ENCODE peak calls at places on chromosomes 1 and 21, in five cellular contexts. One of them, this sample, is unnamed.

GRCh38 chr1:180170569-180170968 is 15.9 kb downstream of the QSOX1 start:
- DNase-seq in cardiac muscle cell: no peak
- DNase-seq in bronchial epithelial cell: peak; percentile 82
- DNase-seq in fibroblast of mammary gland: no peak
- DNase-seq in pancreas: no peak
- DNase-seq in this sample: no peak

GRCh38 chr1:227390525-227390924 is 72.2 kb upstream of the CDC42BPA start:
- DNase-seq in cardiac muscle cell: no peak
- DNase-seq in bronchial epithelial cell: no peak
- DNase-seq in fibroblast of mammary gland: no peak
- DNase-seq in pancreas: no peak
- DNase-seq in this sample: no peak

GRCh38 chr1:184489908-184490307 is 103.1 kb downstream of the C1orf21 start:
- DNase-seq in cardiac muscle cell: no peak
- DNase-seq in bronchial epithelial cell: no peak
- DNase-seq in fibroblast of mammary gland: no peak
- DNase-seq in pancreas: no peak
- DNase-seq in this sample: no peak

GRCh38 chr21:45590246-45590725 is 48.0 kb upstream of the SLC19A1 start:
- DNase-seq in cardiac muscle cell: peak; percentile 62
- DNase-seq in bronchial epithelial cell: no peak
- DNase-seq in fibroblast of mammary gland: peak; percentile 61
- DNase-seq in pancreas: peak; percentile 61
- DNase-seq in this sample: peak; percentile 74

GRCh38 chr1:55718758-55719671 is 503.9 kb upstream of the USP24 start:
- DNase-seq in cardiac muscle cell: peak; percentile 23
- DNase-seq in bronchial epithelial cell: peak; percentile 81
- DNase-seq in fibroblast of mammary gland: peak; percentile 100
- DNase-seq in pancreas: peak; percentile 7
- DNase-seq in this sample: no peak

GRCh38 chr21:32132911-32133310 is 145.9 kb downstream of the MIS18A start:
- DNase-seq in cardiac muscle cell: no peak
- DNase-seq in bronchial epithelial cell: no peak
- DNase-seq in fibroblast of mammary gland: no peak
- DNase-seq in pancreas: no peak
- DNase-seq in this sample: no peak

GRCh38 chr1:221201773-221202172 is 322.5 kb downstream of the HLX start:
- DNase-seq in cardiac muscle cell: no peak
- DNase-seq in bronchial epithelial cell: no peak
- DNase-seq in fibroblast of mammary gland: no peak
- DNase-seq in pancreas: no peak
- DNase-seq in this sample: no peak

GRCh38 chr1:169309178-169310166 is 58.1 kb downstream of the NME7 start:
- DNase-seq in cardiac muscle cell: no peak
- DNase-seq in bronchial epithelial cell: no peak
- DNase-seq in fibroblast of mammary gland: no peak
- DNase-seq in pancreas: no peak
- DNase-seq in this sample: no peak

GRCh38 chr1:63261736-63262142 is 60.6 kb upstream of the FOXD3 start:
- DNase-seq in cardiac muscle cell: no peak
- DNase-seq in bronchial epithelial cell: no peak
- DNase-seq in fibroblast of mammary gland: peak; percentile 42
- DNase-seq in pancreas: no peak
- DNase-seq in this sample: no peak

GRCh38 chr21:28336299-28336698 is 656.4 kb downstream of the LTN1 start:
- DNase-seq in cardiac muscle cell: peak; percentile 74
- DNase-seq in bronchial epithelial cell: peak; percentile 67
- DNase-seq in fibroblast of mammary gland: peak; percentile 94
- DNase-seq in pancreas: peak; percentile 46
- DNase-seq in this sample: no peak

GRCh38 chr1:55476445-55477015 is 261.4 kb upstream of the USP24 start:
- DNase-seq in cardiac muscle cell: no peak
- DNase-seq in bronchial epithelial cell: no peak
- DNase-seq in fibroblast of mammary gland: peak; percentile 54
- DNase-seq in pancreas: no peak
- DNase-seq in this sample: no peak

GRCh38 chr1:223739366-223740057 is 27.2 kb downstream of the CAPN2 start:
- DNase-seq in cardiac muscle cell: no peak
- DNase-seq in bronchial epithelial cell: peak; percentile 67
- DNase-seq in fibroblast of mammary gland: no peak
- DNase-seq in pancreas: no peak
- DNase-seq in this sample: no peak

GRCh38 chr1:62891961-62892562 is 108.1 kb downstream of the ATG4C start:
- DNase-seq in cardiac muscle cell: no peak
- DNase-seq in bronchial epithelial cell: peak; percentile 11
- DNase-seq in fibroblast of mammary gland: peak; percentile 2
- DNase-seq in pancreas: no peak
- DNase-seq in this sample: no peak

GRCh38 chr1:241789061-241789460 is 58.9 kb upstream of the EXO1 start:
- DNase-seq in cardiac muscle cell: no peak
- DNase-seq in bronchial epithelial cell: no peak
- DNase-seq in fibroblast of mammary gland: no peak
- DNase-seq in pancreas: no peak
- DNase-seq in this sample: no peak

GRCh38 chr21:29465528-29465927 is 166.8 kb downstream of the BACH1 start:
- DNase-seq in cardiac muscle cell: no peak
- DNase-seq in bronchial epithelial cell: no peak
- DNase-seq in fibroblast of mammary gland: no peak
- DNase-seq in pancreas: no peak
- DNase-seq in this sample: no peak

GRCh38 chr1:66251521-66251920 is 282.4 kb upstream of the SGIP1 start:
- DNase-seq in cardiac muscle cell: peak; percentile 17
- DNase-seq in bronchial epithelial cell: peak; percentile 42
- DNase-seq in fibroblast of mammary gland: peak; percentile 14
- DNase-seq in pancreas: no peak
- DNase-seq in this sample: no peak

GRCh38 chr1:168621356-168621755 is 45.0 kb downstream of the XCL1 start:
- DNase-seq in cardiac muscle cell: peak; percentile 60
- DNase-seq in bronchial epithelial cell: no peak
- DNase-seq in fibroblast of mammary gland: no peak
- DNase-seq in pancreas: no peak
- DNase-seq in this sample: no peak

GRCh38 chr1:52152572-52152971 is 10.7 kb downstream of the ZFYVE9 start:
- DNase-seq in cardiac muscle cell: no peak
- DNase-seq in bronchial epithelial cell: no peak
- DNase-seq in fibroblast of mammary gland: no peak
- DNase-seq in pancreas: no peak
- DNase-seq in this sample: no peak

GRCh38 chr1:245807306-245807705 is 652.5 kb downstream of the KIF26B start:
- DNase-seq in cardiac muscle cell: no peak
- DNase-seq in bronchial epithelial cell: no peak
- DNase-seq in fibroblast of mammary gland: no peak
- DNase-seq in pancreas: no peak
- DNase-seq in this sample: no peak

GRCh38 chr1:183881387-183882084 is 76.6 kb downstream of the RGL1 start:
- DNase-seq in cardiac muscle cell: peak; percentile 65
- DNase-seq in bronchial epithelial cell: peak; percentile 84
- DNase-seq in fibroblast of mammary gland: peak; percentile 72
- DNase-seq in pancreas: peak; percentile 68
- DNase-seq in this sample: peak; percentile 15

GRCh38 chr21:44449473-44450363 is 5.6 kb upstream of the LRRC3 start:
- DNase-seq in cardiac muscle cell: no peak
- DNase-seq in bronchial epithelial cell: no peak
- DNase-seq in fibroblast of mammary gland: no peak
- DNase-seq in pancreas: no peak
- DNase-seq in this sample: peak; percentile 2

GRCh38 chr1:154776339-154776605 is 93.8 kb downstream of the KCNN3 start:
- DNase-seq in cardiac muscle cell: no peak
- DNase-seq in bronchial epithelial cell: no peak
- DNase-seq in fibroblast of mammary gland: no peak
- DNase-seq in pancreas: no peak
- DNase-seq in this sample: no peak

GRCh38 chr1:53583021-53583902 is 124.1 kb downstream of the DMRTB1 start:
- DNase-seq in cardiac muscle cell: no peak
- DNase-seq in bronchial epithelial cell: no peak
- DNase-seq in fibroblast of mammary gland: peak; percentile 66
- DNase-seq in pancreas: no peak
- DNase-seq in this sample: no peak

GRCh38 chr1:204410764-204411450 is 710 bp downstream of the PPP1R15B start:
- DNase-seq in cardiac muscle cell: peak; percentile 60
- DNase-seq in bronchial epithelial cell: peak; percentile 26
- DNase-seq in fibroblast of mammary gland: peak; percentile 38
- DNase-seq in pancreas: peak; percentile 61
- DNase-seq in this sample: peak; percentile 64

GRCh38 chr1:83857108-83857507 is 141.8 kb downstream of the TTLL7 start:
- DNase-seq in cardiac muscle cell: peak; percentile 30
- DNase-seq in bronchial epithelial cell: peak; percentile 25
- DNase-seq in fibroblast of mammary gland: peak; percentile 60
- DNase-seq in pancreas: no peak
- DNase-seq in this sample: no peak
- TF ChIP-seq CTCF in cardiac muscle cell: peak; percentile 14
- TF ChIP-seq CTCF in bronchial epithelial cell: no peak
- TF ChIP-seq CTCF in fibroblast of mammary gland: peak; percentile 35
- TF ChIP-seq CTCF in pancreas: peak; percentile 19
- TF ChIP-seq CTCF in this sample: no peak

DNA sequence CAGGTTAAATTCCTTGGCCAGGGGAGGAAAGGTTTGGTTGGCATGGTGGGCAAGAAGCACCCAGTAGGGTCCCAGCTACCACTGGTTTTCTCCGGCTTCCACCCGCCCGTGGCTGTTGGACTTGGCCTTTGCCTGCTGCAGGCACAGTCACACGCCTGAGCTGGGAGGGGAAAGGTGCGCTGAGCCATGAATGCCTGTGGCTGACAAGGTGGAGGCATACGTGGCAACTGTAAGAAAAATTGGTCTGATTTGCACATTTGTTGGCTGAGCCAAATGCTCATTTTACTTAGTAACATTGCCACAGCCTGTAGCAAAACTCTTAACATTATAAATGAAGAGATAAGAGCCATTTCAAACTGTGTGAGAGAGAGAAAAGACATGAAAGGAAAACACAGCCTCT is 191.6 kb downstream of the PTPRC start:
- DNase-seq in cardiac muscle cell: no peak
- DNase-seq in bronchial epithelial cell: no peak
- DNase-seq in fibroblast of mammary gland: no peak
- DNase-seq in pancreas: no peak
- DNase-seq in this sample: no peak
- TF ChIP-seq CTCF in cardiac muscle cell: no peak
- TF ChIP-seq CTCF in bronchial epithelial cell: no peak
- TF ChIP-seq CTCF in fibroblast of mammary gland: no peak
- TF ChIP-seq CTCF in pancreas: no peak
- TF ChIP-seq CTCF in this sample: no peak

GRCh38 chr1:6536291-6536690 is 18.0 kb downstream of the NOL9 start:
- DNase-seq in cardiac muscle cell: no peak
- DNase-seq in bronchial epithelial cell: no peak
- DNase-seq in fibroblast of mammary gland: no peak
- DNase-seq in pancreas: no peak
- DNase-seq in this sample: no peak

GRCh38 chr1:6530504-6531160 is 23.7 kb downstream of the NOL9 start:
- DNase-seq in cardiac muscle cell: no peak
- DNase-seq in bronchial epithelial cell: no peak
- DNase-seq in fibroblast of mammary gland: no peak
- DNase-seq in pancreas: no peak
- DNase-seq in this sample: no peak

GRCh38 chr1:6538958-6539357 is 15.4 kb downstream of the NOL9 start:
- DNase-seq in cardiac muscle cell: no peak
- DNase-seq in bronchial epithelial cell: no peak
- DNase-seq in fibroblast of mammary gland: peak; percentile 53
- DNase-seq in pancreas: no peak
- DNase-seq in this sample: no peak

GRCh38 chr1:6535214-6535613 is 19.1 kb downstream of the NOL9 start:
- DNase-seq in cardiac muscle cell: no peak
- DNase-seq in bronchial epithelial cell: no peak
- DNase-seq in fibroblast of mammary gland: no peak
- DNase-seq in pancreas: no peak
- DNase-seq in this sample: no peak

DNA sequence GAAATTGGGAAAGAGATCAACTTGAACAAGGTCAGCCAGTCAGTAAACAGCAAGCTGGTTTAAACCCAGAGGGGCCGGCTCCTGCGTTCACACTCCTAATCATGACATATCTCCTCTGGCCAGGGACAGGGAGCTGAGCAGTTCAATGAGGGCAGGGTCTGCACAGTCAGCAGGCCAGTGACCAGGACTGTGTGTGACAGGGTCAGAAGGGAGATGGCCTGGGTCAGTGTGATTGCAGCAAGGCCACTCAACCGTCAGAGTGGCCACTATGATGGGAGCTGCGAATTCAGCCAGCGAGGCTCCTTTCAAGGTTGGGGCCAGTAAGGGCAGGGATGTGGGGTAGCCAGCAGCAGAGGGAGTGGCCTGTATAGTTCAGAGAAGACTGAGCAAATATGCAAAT is 20.1 kb downstream of the NOL9 start:
- DNase-seq in cardiac muscle cell: no peak
- DNase-seq in bronchial epithelial cell: no peak
- DNase-seq in fibroblast of mammary gland: no peak
- DNase-seq in pancreas: no peak
- DNase-seq in this sample: no peak
- TF ChIP-seq CTCF in cardiac muscle cell: no peak
- TF ChIP-seq CTCF in bronchial epithelial cell: no peak
- TF ChIP-seq CTCF in fibroblast of mammary gland: no peak
- TF ChIP-seq CTCF in pancreas: no peak
- TF ChIP-seq CTCF in this sample: no peak

GRCh38 chr1:94463056-94463764 is 45.0 kb downstream of the ABCD3 start:
- DNase-seq in cardiac muscle cell: no peak
- DNase-seq in bronchial epithelial cell: no peak
- DNase-seq in fibroblast of mammary gland: no peak
- DNase-seq in pancreas: no peak
- DNase-seq in this sample: no peak

GRCh38 chr1:94462606-94463005 is 44.4 kb downstream of the ABCD3 start:
- DNase-seq in cardiac muscle cell: no peak
- DNase-seq in bronchial epithelial cell: no peak
- DNase-seq in fibroblast of mammary gland: no peak
- DNase-seq in pancreas: no peak
- DNase-seq in this sample: no peak

GRCh38 chr1:94463765-94464330 is 45.7 kb downstream of the ABCD3 start:
- DNase-seq in cardiac muscle cell: no peak
- DNase-seq in bronchial epithelial cell: peak; percentile 56
- DNase-seq in fibroblast of mammary gland: peak; percentile 67
- DNase-seq in pancreas: peak; percentile 22
- DNase-seq in this sample: no peak
- TF ChIP-seq CTCF in cardiac muscle cell: peak; percentile 56
- TF ChIP-seq CTCF in bronchial epithelial cell: peak; percentile 41
- TF ChIP-seq CTCF in fibroblast of mammary gland: peak; percentile 68
- TF ChIP-seq CTCF in pancreas: peak; percentile 26
- TF ChIP-seq CTCF in this sample: no peak